ENCODE peak calls at places on chromosomes 4 and X, in six cellular contexts. F, O, A, W, P and M are unnamed samples.

GRCh38 chr4:87188932-87189331 is 31.5 kb downstream of the KLHL8 start:
- DNase-seq in P (no peak), W (no peak), O (no peak), F (no peak), A (no peak), M (no peak)

GRCh38 chr4:103895876-103896465 is 176.2 kb upstream of the TACR3 start:
- DNase-seq in O (no peak), W (peak; percentile 47), A (no peak), P (no peak), F (no peak), M (no peak)

GRCh38 chr4:188658958-188659522 is 519.8 kb downstream of the TRIML1 start:
- DNase-seq in A (no peak), O (no peak), P (no peak), W (no peak), F (no peak), M (no peak)

GRCh38 chrX:6169407-6169806 is 59.3 kb downstream of the NLGN4X start:
- DNase-seq in F (no peak), W (no peak), O (no peak), A (no peak), P (no peak), M (no peak)

GRCh38 chr4:53591372-53591892 is at the start of gene LNX1:
- DNase-seq in O (no peak), A (no peak), P (no peak), W (no peak), F (no peak), M (no peak)

GRCh38 chr4:86223472-86223871 is 136.4 kb downstream of the MAPK10 start:
- DNase-seq in P (no peak), F (no peak), W (peak; percentile 63), O (peak; percentile 65), A (peak; percentile 41), M (peak; percentile 24)

GRCh38 chr4:183576701-183577100 is 71.8 kb downstream of the ING2 start:
- DNase-seq in P (no peak), A (no peak), O (peak; percentile 33), F (no peak), W (no peak), M (no peak)

GRCh38 chrX:42544883-42545282 is 233.1 kb downstream of the PPP1R2C start:
- DNase-seq in F (no peak), A (no peak), W (no peak), P (no peak), O (no peak), M (no peak)

GRCh38 chrX:86148024-86148511 is at the start of gene DACH2:
- DNase-seq in A (no peak), W (peak; percentile 25), O (peak; percentile 79), P (peak; percentile 67), F (peak; percentile 5), M (no peak)

GRCh38 chrX:56968980-56969379 is 26.4 kb downstream of the SPIN3 start:
- DNase-seq in W (no peak), F (no peak), O (peak; percentile 29), A (no peak), P (no peak), M (no peak)